ENCODE peak calls at places on chromosomes 13 and 19, in six cellular contexts. One of them, this sample, is unnamed.

GRCh38 chr13:23899555-23899954 is 2.3 kb upstream of the C1QTNF9B start:
- DNase-seq in T-cell: peak; percentile 18
- DNase-seq in mucosa of gallbladder: peak; percentile 30
- DNase-seq in non-pigmented ciliary epithelial cell: no peak
- DNase-seq in ecto neural progenitor cell: no peak
- DNase-seq in cerebellum: no peak
- DNase-seq in this sample: no peak

GRCh38 chr13:20960663-20961309 is 58.2 kb upstream of the XPO4 start:
- DNase-seq in T-cell: no peak
- DNase-seq in non-pigmented ciliary epithelial cell: no peak
- DNase-seq in cerebellum: no peak
- DNase-seq in mucosa of gallbladder: no peak
- DNase-seq in ecto neural progenitor cell: no peak
- DNase-seq in this sample: no peak

GRCh38 chr13:47237571-47237970 is 340.7 kb upstream of the HTR2A start:
- DNase-seq in cerebellum: no peak
- DNase-seq in non-pigmented ciliary epithelial cell: no peak
- DNase-seq in ecto neural progenitor cell: no peak
- DNase-seq in mucosa of gallbladder: no peak
- DNase-seq in T-cell: no peak
- DNase-seq in this sample: no peak

GRCh38 chr13:106233336-106233735 is 302.1 kb downstream of the EFNB2 start:
- DNase-seq in cerebellum: no peak
- DNase-seq in mucosa of gallbladder: no peak
- DNase-seq in non-pigmented ciliary epithelial cell: no peak
- DNase-seq in ecto neural progenitor cell: no peak
- DNase-seq in T-cell: no peak
- DNase-seq in this sample: no peak

GRCh38 chr19:42096255-42096837 is 20.4 kb downstream of the ZNF574 start:
- DNase-seq in mucosa of gallbladder: no peak
- DNase-seq in ecto neural progenitor cell: no peak
- DNase-seq in cerebellum: no peak
- DNase-seq in T-cell: no peak
- DNase-seq in non-pigmented ciliary epithelial cell: no peak
- DNase-seq in this sample: no peak

GRCh38 chr13:42078113-42078769 is 29.8 kb downstream of the DGKH start:
- DNase-seq in non-pigmented ciliary epithelial cell: no peak
- DNase-seq in T-cell: no peak
- DNase-seq in mucosa of gallbladder: no peak
- DNase-seq in ecto neural progenitor cell: no peak
- DNase-seq in cerebellum: no peak
- DNase-seq in this sample: no peak

GRCh38 chr13:92963029-92963428 is 263.6 kb upstream of the GPC6 start:
- DNase-seq in T-cell: no peak
- DNase-seq in mucosa of gallbladder: no peak
- DNase-seq in cerebellum: no peak
- DNase-seq in non-pigmented ciliary epithelial cell: no peak
- DNase-seq in ecto neural progenitor cell: no peak
- DNase-seq in this sample: no peak

GRCh38 chr13:19587635-19588300 is 26.4 kb upstream of the TPTE2 start:
- DNase-seq in T-cell: peak; percentile 5
- DNase-seq in cerebellum: no peak
- DNase-seq in ecto neural progenitor cell: no peak
- DNase-seq in non-pigmented ciliary epithelial cell: no peak
- DNase-seq in mucosa of gallbladder: peak; percentile 25
- DNase-seq in this sample: no peak

GRCh38 chr13:99027260-99027659 is 49.4 kb upstream of the DOCK9 start:
- DNase-seq in T-cell: no peak
- DNase-seq in non-pigmented ciliary epithelial cell: no peak
- DNase-seq in cerebellum: no peak
- DNase-seq in ecto neural progenitor cell: no peak
- DNase-seq in mucosa of gallbladder: no peak
- DNase-seq in this sample: no peak

GRCh38 chr19:279231-279630 is 12.0 kb downstream of the PLPP2 start:
- DNase-seq in non-pigmented ciliary epithelial cell: no peak
- DNase-seq in ecto neural progenitor cell: no peak
- DNase-seq in mucosa of gallbladder: no peak
- DNase-seq in T-cell: no peak
- DNase-seq in cerebellum: no peak
- DNase-seq in this sample: no peak

GRCh38 chr13:20144141-20144850 is 16.6 kb downstream of the GJA3 start:
- DNase-seq in mucosa of gallbladder: no peak
- DNase-seq in T-cell: no peak
- DNase-seq in non-pigmented ciliary epithelial cell: no peak
- DNase-seq in cerebellum: no peak
- DNase-seq in ecto neural progenitor cell: no peak
- DNase-seq in this sample: no peak

GRCh38 chr19:3396881-3397265 is 30.5 kb downstream of the NFIC start:
- DNase-seq in cerebellum: no peak
- DNase-seq in ecto neural progenitor cell: no peak
- DNase-seq in non-pigmented ciliary epithelial cell: no peak
- DNase-seq in T-cell: no peak
- DNase-seq in mucosa of gallbladder: no peak
- DNase-seq in this sample: no peak

This sample was measured in cardiac septum.